ENCODE peak calls at places on chromosomes 5 and 9, in four cellular contexts. S is K562, T is HepG2, N is H1. D is an unnamed sample.

GRCh38 chr5:91373600-91373999 is 9.5 kb downstream of the ARRDC3 start:
- DNase-seq in T (no peak), N (no peak), S (no peak), D (no peak)

GRCh38 chr5:157860898-157861894 is 2.3 kb upstream of the CLINT1 start:
- DNase-seq in S (no peak), N (no peak), T (peak; percentile 12), D (no peak)

GRCh38 chr9:129007035-129007765 is 20.9 kb downstream of the SH3GLB2 start:
- DNase-seq in T (no peak), S (no peak), N (no peak), D (no peak)

GRCh38 chr9:95131023-95131943 is 186.2 kb downstream of the FANCC start:
- DNase-seq in S (peak; percentile 69), N (no peak), T (peak; percentile 33), D (peak; percentile 75)

GRCh38 chr5:72767289-72768010 is 49.0 kb upstream of the TNPO1 start:
- DNase-seq in S (no peak), N (no peak), T (peak; percentile 86), D (peak; percentile 19)

GRCh38 chr9:86563350-86563749 is 209.1 kb upstream of the TUT7 start:
- DNase-seq in T (no peak), N (no peak), S (no peak), D (no peak)

GRCh38 chr5:123155511-123155923 is 66.5 kb downstream of the PRDM6 start:
- DNase-seq in N (no peak), T (no peak), S (no peak), D (no peak)

GRCh38 chr5:79512692-79513518 is 1.0 kb downstream of the HOMER1 start:
- DNase-seq in S (peak; percentile 24), N (no peak), T (no peak), D (no peak)

GRCh38 chr5:55847837-55848236 is 3.3 kb upstream of the IL31RA start:
- DNase-seq in T (no peak), N (no peak), S (no peak), D (no peak)

GRCh38 chr5:178428341-178429155 is 161.6 kb downstream of the COL23A1 start:
- DNase-seq in N (no peak), S (no peak), T (no peak), D (no peak)

GRCh38 chr9:126524353-126525077 is 89.2 kb upstream of the LMX1B start:
- DNase-seq in S (no peak), N (no peak), T (no peak), D (no peak)

DNA sequence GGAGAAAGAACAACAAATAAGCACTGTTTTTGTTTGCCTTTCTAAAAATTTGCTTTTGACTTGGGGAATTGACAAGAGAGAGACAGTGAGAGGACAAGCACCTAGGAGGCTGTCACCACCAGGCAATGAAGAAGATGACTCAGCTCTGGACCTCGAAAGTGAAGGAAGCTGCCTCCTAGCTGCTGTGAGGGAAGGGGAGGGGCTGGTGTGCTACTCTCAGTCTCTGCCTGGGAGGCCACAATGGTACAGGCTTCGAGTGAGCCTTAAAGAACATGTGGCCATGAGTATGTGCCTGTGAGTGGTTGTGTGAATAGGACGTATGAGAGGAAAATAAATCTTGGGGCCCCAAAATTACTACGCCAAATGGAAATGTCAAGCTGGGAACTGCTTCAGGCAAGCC is 7.1 kb upstream of the PLK2 start:
- DNase-seq in T (no peak), S (no peak), N (no peak), D (peak; percentile 23)
- TF ChIP-seq ATF2 in T (no peak), S (no peak), N (no peak), D (no peak)

GRCh38 chr9:37761511-37761910 is 7.9 kb downstream of the TRMT10B start:
- DNase-seq in S (no peak), T (no peak), N (no peak), D (no peak)
- TF ChIP-seq ATF2 in S (no peak), T (no peak), N (no peak), D (no peak)

GRCh38 chr5:73859696-73860095 is 233.7 kb downstream of the ARHGEF28 start:
- DNase-seq in N (no peak), T (no peak), S (no peak), D (no peak)

GRCh38 chr5:73858786-73859185 is 232.8 kb downstream of the ARHGEF28 start:
- DNase-seq in N (no peak), T (no peak), S (no peak), D (no peak)

GRCh38 chr5:73856972-73857371 is 231.0 kb downstream of the ARHGEF28 start:
- DNase-seq in T (no peak), N (no peak), S (no peak), D (no peak)

GRCh38 chr5:73857446-73857845 is 231.4 kb downstream of the ARHGEF28 start:
- DNase-seq in N (no peak), S (no peak), T (no peak), D (no peak)

DNA sequence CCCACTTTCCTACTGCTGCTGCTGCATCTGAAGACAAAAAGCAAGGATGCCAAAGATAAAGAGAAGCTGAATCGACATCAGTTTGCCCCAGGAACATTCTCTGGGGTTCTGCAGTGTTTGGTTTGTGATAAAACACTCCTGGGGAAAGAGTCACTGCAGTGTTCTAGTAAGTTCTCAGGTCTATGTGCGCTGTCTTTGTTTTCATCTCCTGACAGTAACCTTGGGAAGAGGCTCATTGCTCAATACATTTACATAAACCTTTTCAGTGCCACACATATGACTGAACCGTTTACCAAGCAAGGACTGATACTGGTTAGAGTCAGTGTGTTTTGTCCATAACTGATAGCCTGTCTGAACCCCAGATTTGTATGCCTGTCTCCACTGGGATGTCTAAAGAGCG is 232.1 kb downstream of the ARHGEF28 start:
- DNase-seq in S (no peak), N (no peak), T (peak; percentile 92), D (no peak)
- TF ChIP-seq ATF2 in S (no peak), N (no peak), T (peak; percentile 49), D (no peak)

GRCh38 chr5:167755420-167755819 is 536.0 kb upstream of the WWC1 start:
- DNase-seq in S (no peak), T (no peak), N (no peak), D (no peak)
- TF ChIP-seq ATF2 in S (no peak), T (no peak), N (no peak), D (no peak)

GRCh38 chr9:19992556-19992955 is 203.7 kb upstream of the SLC24A2 start:
- DNase-seq in S (no peak), T (no peak), N (no peak), D (no peak)
- TF ChIP-seq ATF2 in S (no peak), T (no peak), N (no peak), D (no peak)

D was measured in WTC11.